ENCODE peak calls at places on chromosomes 4 and X, in five cellular contexts. X is left lung, W is OCI-LY7, A is osteoblast, F is neural progenitor cell. D is an unnamed sample.

GRCh38 chr4:39502034-39502658 is 25.1 kb downstream of the UGDH start:
- DNase-seq in X (no peak), W (no peak), A (peak), F (no peak), D (no peak)

GRCh38 chrX:154351183-154352011 is 23.0 kb downstream of the FLNA start:
- DNase-seq in X (peak), W (no peak), A (no peak), F (no peak), D (no peak)

GRCh38 chr4:30721353-30722091 is 1.4 kb downstream of the PCDH7 start:
- DNase-seq in X (peak), W (no peak), A (peak), F (peak), D (peak)

GRCh38 chr4:90025248-90025647 is 101.9 kb upstream of the CCSER1 start:
- DNase-seq in X (no peak), W (no peak), A (no peak), F (no peak), D (no peak)

GRCh38 chr4:7722716-7723115 is 216.9 kb downstream of the AFAP1 start:
- DNase-seq in X (no peak), W (no peak), A (no peak), F (no peak), D (no peak)

GRCh38 chr4:186144596-186145569 is 40.4 kb downstream of the FAM149A start:
- DNase-seq in X (peak), W (no peak), A (peak), F (peak), D (peak)

GRCh38 chrX:101550362-101550761 is at the start of gene ARMCX1:
- DNase-seq in X (peak), W (no peak), A (peak), F (peak), D (no peak)

GRCh38 chrX:115260330-115260729 is 26.4 kb upstream of the LRCH2 start:
- DNase-seq in X (no peak), W (no peak), A (no peak), F (no peak), D (no peak)

GRCh38 chr4:140238353-140239041 is 84.5 kb upstream of the MAML3 start:
- DNase-seq in X (peak), W (no peak), A (peak), F (peak), D (peak)

GRCh38 chr4:184826315-184827266 is 823 bp upstream of the ACSL1 start:
- DNase-seq in X (peak), W (peak), A (no peak), F (peak), D (peak)

GRCh38 chr4:82525287-82525898 is 36.4 kb downstream of the TMEM150C start:
- DNase-seq in X (no peak), W (no peak), A (peak), F (no peak), D (no peak)

GRCh38 chrX:86806786-86807185 is 658.5 kb downstream of the DACH2 start:
- DNase-seq in X (no peak), W (peak), A (no peak), F (peak), D (peak)

GRCh38 chr4:104907074-104907649 is 239.5 kb upstream of the TET2 start:
- DNase-seq in X (no peak), W (no peak), A (no peak), F (no peak), D (no peak)

GRCh38 chr4:2166253-2166652 is 75.7 kb downstream of the HAUS3 start:
- DNase-seq in X (no peak), W (no peak), A (no peak), F (no peak), D (no peak)

GRCh38 chr4:189162073-189162789 is 778.4 kb upstream of the FRG1 start:
- DNase-seq in X (no peak), W (no peak), A (no peak), F (peak), D (no peak)

GRCh38 chrX:31715675-31716074 is 643.8 kb upstream of the FTHL17 start:
- DNase-seq in X (no peak), W (no peak), A (no peak), F (no peak), D (no peak)

GRCh38 chr4:16860506-16860905 is 37.9 kb downstream of the LDB2 start:
- DNase-seq in X (no peak), W (no peak), A (peak), F (no peak), D (no peak)

GRCh38 chr4:499563-499962 is 553 bp downstream of the PIGG start:
- DNase-seq in X (no peak), W (no peak), A (no peak), F (peak), D (no peak)

GRCh38 chr4:53671757-53672156 is 80.5 kb upstream of the LNX1 start:
- DNase-seq in X (no peak), W (no peak), A (no peak), F (no peak), D (no peak)

GRCh38 chrX:48897157-48897620 is 379 bp downstream of the TIMM17B start:
- DNase-seq in X (peak), W (peak), A (no peak), F (peak), D (peak)

GRCh38 chr4:76200771-76201224 is 12.8 kb downstream of the SCARB2 start:
- DNase-seq in X (no peak), W (no peak), A (no peak), F (no peak), D (peak)

GRCh38 chr4:117447925-117448324 is 362.5 kb upstream of the TRAM1L1 start:
- DNase-seq in X (no peak), W (peak), A (no peak), F (no peak), D (peak)

GRCh38 chrX:111041018-111041462 is 55.0 kb upstream of the PAK3 start:
- DNase-seq in X (no peak), W (no peak), A (peak), F (peak), D (no peak)

GRCh38 chrX:68829594-68830485 is 1.0 kb downstream of the EFNB1 start:
- DNase-seq in X (no peak), W (no peak), A (peak), F (peak), D (no peak)

GRCh38 chr4:150297861-150298474 is 219.7 kb downstream of the DCLK2 start:
- DNase-seq in X (no peak), W (peak), A (no peak), F (peak), D (peak)

GRCh38 chr4:17781072-17781830 is at the start of gene FAM184B:
- DNase-seq in X (peak), W (no peak), A (peak), F (peak), D (no peak)

GRCh38 chr4:67684839-67685531 is 16.0 kb downstream of the UBA6 start:
- DNase-seq in X (no peak), W (no peak), A (peak), F (no peak), D (no peak)

GRCh38 chrX:48911407-48912182 is at the start of gene SLC35A2:
- DNase-seq in X (peak), W (peak), A (peak), F (peak), D (peak)

GRCh38 chr4:6041794-6042193 is 23.6 kb upstream of the C4orf50 start:
- DNase-seq in X (no peak), W (no peak), A (peak), F (no peak), D (no peak)

GRCh38 chr4:81427605-81427922 is 44.1 kb downstream of the RASGEF1B start:
- DNase-seq in X (no peak), W (no peak), A (no peak), F (no peak), D (no peak)

GRCh38 chrX:132622130-132622529 is 133.3 kb upstream of the MBNL3 start:
- DNase-seq in X (no peak), W (no peak), A (no peak), F (no peak), D (no peak)

GRCh38 chrX:18931972-18932371 is 51.9 kb downstream of the PHKA2 start:
- DNase-seq in X (no peak), W (peak), A (no peak), F (peak), D (peak)

GRCh38 chr4:122542411-122543236 is 78.2 kb downstream of the IL21 start:
- DNase-seq in X (no peak), W (no peak), A (peak), F (no peak), D (no peak)

GRCh38 chrX:123736333-123736921 is 3.6 kb upstream of the THOC2 start:
- DNase-seq in X (no peak), W (no peak), A (peak), F (no peak), D (peak)

GRCh38 chr4:185142563-185142910 is 529 bp upstream of the SLC25A4 start:
- DNase-seq in X (no peak), W (no peak), A (no peak), F (no peak), D (no peak)

GRCh38 chrX:71178908-71179307 is 34.3 kb downstream of the NLGN3 start:
- DNase-seq in X (no peak), W (peak), A (peak), F (peak), D (peak)

GRCh38 chrX:68365356-68365755 is 67.9 kb downstream of the OPHN1 start:
- DNase-seq in X (no peak), W (no peak), A (no peak), F (no peak), D (no peak)

GRCh38 chr4:23369331-23369730 is 520.5 kb downstream of the PPARGC1A start:
- DNase-seq in X (no peak), W (no peak), A (no peak), F (peak), D (peak)

DNA sequence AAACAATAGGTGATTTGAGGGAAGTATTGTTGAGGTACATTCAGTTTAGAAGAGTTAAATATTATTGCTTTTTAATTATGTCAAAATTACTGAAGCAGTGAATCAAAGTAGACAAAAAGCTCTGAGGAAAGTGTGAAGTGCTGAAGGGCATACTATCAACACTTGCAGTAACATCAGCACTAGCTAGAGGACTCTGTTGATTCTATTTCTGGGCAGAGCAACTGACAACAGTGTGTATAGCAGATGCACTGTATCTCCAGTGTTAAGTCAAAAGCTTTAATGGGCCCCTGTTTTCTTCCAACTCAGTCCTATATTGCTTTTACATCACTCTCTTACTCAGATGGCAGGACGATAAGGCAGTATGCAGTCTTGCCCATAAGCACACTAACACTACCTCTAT is 435.1 kb upstream of the AMOT start:
- DNase-seq in X (no peak), W (no peak), A (peak), F (no peak), D (no peak)
- H3K27ac ChIP-seq in X (no peak), W (no peak), A (no peak), F (no peak), D (no peak)

GRCh38 chr4:110073045-110073845 is 125.2 kb downstream of the ELOVL6 start:
- DNase-seq in X (no peak), W (no peak), A (no peak), F (no peak), D (no peak)
- TF ChIP-seq CTCF in X (no peak), W (no peak), A (no peak), F (no peak), D (no peak)

GRCh38 chrX:140572724-140573123 is 67.9 kb upstream of the SOX3 start:
- DNase-seq in X (no peak), W (peak), A (peak), F (peak), D (peak)
- H3K4me3 ChIP-seq in X (no peak), W (no peak), A (no peak), F (no peak), D (no peak)

GRCh38 chrX:34778961-34779360 is 121.9 kb upstream of the TMEM47 start:
- DNase-seq in X (no peak), W (no peak), A (peak), F (no peak), D (no peak)
- H3K27ac ChIP-seq in X (no peak), W (no peak), A (peak), F (no peak), D (no peak)

GRCh38 chr4:107115185-107115847 is 79.2 kb upstream of the DKK2 start:
- DNase-seq in X (no peak), W (no peak), A (no peak), F (no peak), D (no peak)

GRCh38 chr4:107117726-107118125 is 81.6 kb upstream of the DKK2 start:
- DNase-seq in X (no peak), W (no peak), A (no peak), F (no peak), D (no peak)

GRCh38 chr4:107114059-107114458 is 77.9 kb upstream of the DKK2 start:
- DNase-seq in X (no peak), W (no peak), A (no peak), F (no peak), D (no peak)
- TF ChIP-seq CTCF in X (no peak), W (no peak), A (no peak), F (no peak), D (no peak)

GRCh38 chrX:22134681-22135080 is 102.6 kb downstream of the PHEX start:
- DNase-seq in X (no peak), W (no peak), A (peak), F (no peak), D (no peak)
- H3K4me3 ChIP-seq in X (no peak), W (no peak), A (no peak), F (no peak), D (no peak)

DNA sequence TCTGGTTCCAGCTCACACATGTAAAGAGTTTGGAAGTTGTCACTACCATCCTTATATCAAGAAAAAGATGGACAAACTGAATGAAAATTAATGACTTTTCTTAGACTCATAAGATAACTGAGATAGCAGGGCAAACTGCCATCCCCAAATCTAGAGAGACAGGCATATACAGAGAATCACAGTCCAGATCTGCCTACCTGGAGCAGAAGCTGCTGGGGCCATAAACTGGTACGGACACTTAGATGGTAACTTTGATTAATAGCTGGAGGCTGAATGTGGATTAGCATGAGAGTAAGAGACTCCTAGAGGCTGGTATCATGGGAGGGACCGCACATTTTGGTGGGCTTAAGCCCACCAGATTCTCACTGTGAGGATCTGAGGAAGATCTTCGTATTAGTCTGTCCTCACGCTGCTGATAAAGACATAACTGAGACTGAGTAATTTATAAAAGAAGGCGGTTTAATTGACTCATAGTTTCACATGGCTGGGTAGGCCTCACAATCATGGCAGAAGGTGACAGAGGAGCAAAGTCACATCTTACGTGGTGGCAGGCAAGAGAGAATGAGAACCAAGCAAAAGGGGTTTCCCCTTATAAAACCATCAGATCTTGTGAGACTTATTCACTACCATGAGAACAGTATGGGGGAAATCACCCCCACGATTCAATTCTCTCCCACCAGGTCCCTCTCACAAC is 10.8 kb upstream of the POLA1 start:
- DNase-seq in X (no peak), W (no peak), A (no peak), F (no peak), D (no peak)
- H3K27ac ChIP-seq in X (no peak), W (no peak), A (no peak), F (no peak), D (no peak)

GRCh38 chr4:138975225-138975624 is 40.4 kb upstream of the NOCT start:
- DNase-seq in X (no peak), W (no peak), A (no peak), F (no peak), D (no peak)
- TF ChIP-seq CTCF in X (no peak), W (peak), A (no peak), F (no peak), D (no peak)

DNA sequence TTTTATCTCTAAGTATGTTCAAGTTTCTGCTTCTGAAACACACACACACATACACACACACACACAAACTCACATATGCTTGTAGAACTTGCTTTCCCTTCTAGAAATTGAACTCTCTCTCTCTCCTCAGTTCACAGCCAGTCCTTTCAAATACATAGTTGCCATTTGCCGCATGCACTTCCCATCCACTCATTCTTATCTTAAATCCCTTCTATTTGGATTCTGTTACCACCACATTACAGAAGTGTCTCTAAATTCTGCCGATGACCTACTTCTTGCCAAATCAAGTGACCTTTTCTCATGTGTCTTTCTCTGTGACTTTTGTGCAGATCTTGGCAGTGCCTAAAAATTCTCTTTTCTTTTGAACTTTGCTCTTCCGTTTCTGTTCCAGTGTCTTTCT is 7.5 kb upstream of the MYOZ2 start:
- DNase-seq in X (no peak), W (no peak), A (no peak), F (no peak), D (no peak)
- H3K4me3 ChIP-seq in X (no peak), W (no peak), A (no peak), F (no peak), D (no peak)

DNA sequence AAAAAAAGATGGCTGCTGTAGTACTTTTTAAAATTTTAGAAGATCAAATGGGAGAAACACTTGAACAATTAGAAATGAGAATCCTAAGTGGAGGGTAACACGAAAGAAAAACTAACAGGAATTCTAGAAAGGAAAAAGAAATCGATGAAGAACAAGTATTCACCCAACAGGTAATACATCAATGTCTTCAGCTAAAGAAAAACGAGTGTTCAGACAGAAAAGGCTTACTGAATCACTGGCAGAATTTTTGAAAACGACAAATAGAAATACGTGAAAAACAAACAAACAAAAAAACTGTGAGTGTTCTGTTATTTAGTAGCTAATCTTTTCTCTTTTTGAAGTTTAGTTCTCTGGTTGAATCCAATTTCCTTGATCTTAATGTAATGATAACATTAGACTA is 1.8 kb downstream of the MAD2L1 start:
- DNase-seq in X (no peak), W (no peak), A (no peak), F (no peak), D (no peak)
- H3K27ac ChIP-seq in X (no peak), W (no peak), A (no peak), F (no peak), D (no peak)